ENCODE peak calls at places on chromosomes 13 and 19, in five cellular contexts. Q is sigmoid colon, V is stomach, W is ovary, R is A549. S is an unnamed sample.
A peak's percentile ranks its signal among the peaks of the same experiment; 100 is the strongest.

GRCh38 chr19:38932425-38933179 is 1.9 kb downstream of the MRPS12 start:
- DNase-seq in Q (no peak), R (peak; percentile 89), V (no peak), W (no peak), S (no peak)

GRCh38 chr13:88565566-88565965 is 894.4 kb downstream of the SLITRK5 start:
- DNase-seq in V (no peak), W (no peak), R (no peak), Q (no peak), S (no peak)

GRCh38 chr13:44271031-44271433 is 102.6 kb upstream of the SERP2 start:
- DNase-seq in Q (peak; percentile 84), V (no peak), W (no peak), R (no peak), S (no peak)

GRCh38 chr13:39263033-39263432 is 224.8 kb downstream of the NHLRC3 start:
- DNase-seq in Q (no peak), V (peak; percentile 27), R (peak; percentile 28), W (peak; percentile 23), S (peak; percentile 75)

GRCh38 chr19:50843701-50844221 is 10.4 kb upstream of the KLK15 start:
- DNase-seq in R (no peak), Q (peak; percentile 37), W (no peak), V (no peak), S (no peak)

GRCh38 chr19:6834433-6834832 is 52.9 kb upstream of the ADGRE1 start:
- DNase-seq in V (no peak), R (no peak), Q (no peak), W (no peak), S (no peak)

GRCh38 chr13:112732679-112733078 is 42.8 kb downstream of the ATP11A start:
- DNase-seq in Q (no peak), V (no peak), R (no peak), W (no peak), S (no peak)

GRCh38 chr13:109673477-109673876 is 112.9 kb downstream of the IRS2 start:
- DNase-seq in R (no peak), W (no peak), Q (no peak), V (no peak), S (no peak)

GRCh38 chr13:50529154-50529882 is 314.2 kb downstream of the DLEU7 start:
- DNase-seq in V (peak; percentile 87), Q (peak; percentile 89), W (peak; percentile 83), R (no peak), S (peak; percentile 65)

GRCh38 chr19:13718733-13719132 is 45.6 kb upstream of the MRI1 start:
- DNase-seq in R (peak; percentile 21), W (no peak), V (no peak), Q (no peak), S (no peak)

GRCh38 chr13:31881495-31881882 is 142.2 kb downstream of the RXFP2 start:
- DNase-seq in W (no peak), Q (no peak), R (no peak), V (no peak), S (no peak)

GRCh38 chr19:40831502-40832430 is 18.5 kb downstream of the CYP2A6 start:
- DNase-seq in W (no peak), Q (peak; percentile 64), R (peak; percentile 60), V (no peak), S (peak; percentile 52)

GRCh38 chr19:41367848-41368301 is 3.9 kb upstream of the B9D2 start:
- DNase-seq in W (no peak), Q (no peak), V (no peak), R (peak; percentile 71), S (no peak)

GRCh38 chr13:80873589-80873988 is 532.7 kb upstream of the SPRY2 start:
- DNase-seq in R (no peak), Q (no peak), V (no peak), W (no peak), S (no peak)

GRCh38 chr13:43720780-43721397 is 65.9 kb downstream of the ENOX1 start:
- DNase-seq in V (no peak), Q (no peak), W (no peak), R (no peak), S (no peak)

GRCh38 chr19:33388817-33389573 is 15.5 kb downstream of the CEBPG start:
- DNase-seq in R (no peak), W (peak; percentile 20), Q (peak; percentile 71), V (no peak), S (no peak)

GRCh38 chr13:83086948-83087347 is 795.3 kb downstream of the SLITRK1 start:
- DNase-seq in V (no peak), W (no peak), R (no peak), Q (no peak), S (no peak)

GRCh38 chr19:1249298-1249989 is 1.1 kb downstream of the MIDN start:
- DNase-seq in R (no peak), V (peak; percentile 98), W (peak; percentile 92), Q (peak; percentile 98), S (peak; percentile 92)

GRCh38 chr13:111115051-111115840 is at the start of gene ARHGEF7:
- DNase-seq in W (peak; percentile 48), Q (no peak), R (no peak), V (no peak), S (no peak)

GRCh38 chr13:89740994-89741678 is 1606.4 kb upstream of the MIR17HG start:
- DNase-seq in Q (no peak), V (no peak), R (no peak), W (peak; percentile 9), S (no peak)

GRCh38 chr13:24165746-24166145 is 5.2 kb downstream of the SPATA13 start:
- DNase-seq in V (no peak), R (no peak), Q (no peak), W (no peak), S (no peak)

GRCh38 chr13:92355213-92355612 is 871.4 kb upstream of the GPC6 start:
- DNase-seq in V (no peak), Q (no peak), W (no peak), R (no peak), S (peak; percentile 15)

GRCh38 chr19:44972802-44973201 is 17.6 kb downstream of the CLPTM1 start:
- DNase-seq in R (no peak), Q (no peak), W (no peak), V (no peak), S (no peak)

GRCh38 chr13:110712081-110712848 is 1.2 kb upstream of the ING1 start:
- DNase-seq in R (peak; percentile 61), W (peak; percentile 88), V (peak; percentile 89), Q (peak; percentile 93), S (peak; percentile 79)

GRCh38 chr13:32938907-32939306 is 77.3 kb upstream of the KL start:
- DNase-seq in R (no peak), Q (no peak), W (no peak), V (no peak), S (no peak)

GRCh38 chr19:4032436-4032835 is 24.9 kb downstream of the PIAS4 start:
- DNase-seq in V (no peak), Q (no peak), R (no peak), W (no peak), S (no peak)

GRCh38 chr13:31722684-31723083 is 16.6 kb upstream of the RXFP2 start:
- DNase-seq in V (no peak), W (no peak), R (no peak), Q (no peak), S (no peak)

GRCh38 chr13:73908809-73909208 is 225.4 kb downstream of the KLF12 start:
- DNase-seq in V (no peak), R (no peak), Q (no peak), W (no peak), S (no peak)

GRCh38 chr19:12825259-12826131 is 8.9 kb downstream of the RTBDN start:
- DNase-seq in Q (no peak), V (peak; percentile 30), R (no peak), W (no peak), S (no peak)

GRCh38 chr13:28531956-28532225 is 37.0 kb upstream of the FLT1 start:
- DNase-seq in R (no peak), Q (no peak), W (no peak), V (no peak), S (no peak)

GRCh38 chr19:55440411-55441105 is 2.5 kb downstream of the SHISA7 start:
- DNase-seq in Q (no peak), V (no peak), R (no peak), W (no peak), S (no peak)

GRCh38 chr19:2038284-2039081 is 12.6 kb downstream of the MKNK2 start:
- DNase-seq in Q (peak; percentile 71), V (no peak), R (no peak), W (peak; percentile 60), S (no peak)

GRCh38 chr13:43206858-43207257 is 183.5 kb downstream of the DNAJC15 start:
- DNase-seq in R (no peak), V (no peak), Q (no peak), W (no peak), S (no peak)

GRCh38 chr13:42239644-42240043 is 32.3 kb upstream of the AKAP11 start:
- DNase-seq in R (no peak), Q (no peak), V (no peak), W (no peak), S (no peak)

GRCh38 chr13:110468986-110469495 is 92.5 kb downstream of the RAB20 start:
- DNase-seq in W (no peak), R (no peak), Q (no peak), V (no peak), S (no peak)

DNA sequence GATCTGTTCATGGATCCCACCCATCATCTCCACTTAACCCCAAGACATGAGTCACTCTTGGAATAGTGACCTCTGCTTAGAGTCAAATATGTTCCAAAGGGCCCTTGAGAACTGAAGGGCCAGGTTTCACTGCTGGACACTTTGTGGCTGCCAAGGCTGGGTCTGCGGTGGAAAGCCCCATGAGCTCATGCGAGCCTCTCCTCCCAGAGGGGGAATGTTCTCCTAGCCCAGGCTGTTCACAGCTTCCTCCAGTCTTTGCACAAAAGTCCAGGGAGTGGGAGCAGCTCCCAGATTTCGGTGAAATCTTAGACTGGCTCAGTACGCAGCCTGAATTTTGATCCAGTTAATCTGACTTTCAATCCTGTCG is 732 bp upstream of the DCLK1 start:
- DNase-seq in Q (peak; percentile 85), W (peak; percentile 31), R (no peak), V (no peak), S (peak; percentile 56)
- H3K4me3 ChIP-seq in Q (peak overlapping the region; percentile 62), W (no peak overlapping the region), R (no peak overlapping the region), V (peak overlapping the region; percentile 53), S (peak overlapping the region; percentile 46)

GRCh38 chr13:29922281-29922821 is 71.9 kb upstream of the UBL3 start:
- DNase-seq in R (no peak), V (no peak), W (no peak), Q (no peak), S (no peak)
- H3K27ac ChIP-seq in R (peak overlapping the region; percentile 94), V (peak overlapping the region; percentile 93), W (no peak overlapping the region), Q (peak overlapping the region; percentile 88), S (peak overlapping the region; percentile 81)

GRCh38 chr19:10452726-10453620 is 32.6 kb downstream of the PDE4A start:
- DNase-seq in Q (no peak), R (no peak), V (no peak), W (no peak), S (no peak)
- TF ChIP-seq EP300 in Q (no peak), R (no peak), V (no peak), W (no peak), S (no peak)

GRCh38 chr19:35783469-35784400 is 8.4 kb downstream of the ARHGAP33 start:
- DNase-seq in R (no peak), Q (no peak), V (no peak), W (peak; percentile 23), S (no peak)
- H3K4me3 ChIP-seq in R (no peak overlapping the region), Q (no peak overlapping the region), V (no peak overlapping the region), W (no peak overlapping the region), S (no peak overlapping the region)

DNA sequence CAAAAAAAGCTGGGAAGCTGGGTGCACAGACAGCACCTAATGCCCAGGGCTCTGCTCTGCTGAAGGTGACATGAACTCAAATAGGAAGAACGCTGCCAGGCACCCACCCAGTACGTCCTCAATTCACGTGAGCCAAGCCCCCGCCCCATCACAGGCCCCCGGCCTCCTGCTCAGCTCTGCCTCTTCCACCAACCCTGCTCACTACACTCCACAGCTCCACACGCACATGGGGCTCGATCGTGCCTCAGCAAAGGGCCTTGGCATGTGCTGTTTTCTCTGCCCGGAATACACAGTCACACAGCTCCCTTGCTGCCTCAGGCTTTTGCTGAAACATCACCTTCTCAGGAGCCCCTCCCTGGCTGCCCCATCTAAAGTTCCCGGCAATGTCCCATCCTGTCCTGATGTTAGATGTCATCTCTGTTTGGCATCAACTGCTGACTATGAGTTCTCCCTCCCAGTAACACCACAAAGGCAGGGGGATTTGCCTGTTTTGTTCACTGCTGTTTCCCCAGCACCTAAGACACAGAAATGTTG is 2.3 kb downstream of the ATP13A1 start:
- DNase-seq in Q (peak; percentile 40), R (no peak), V (no peak), W (no peak), S (no peak)
- H3K27ac ChIP-seq in Q (no peak overlapping the region), R (no peak overlapping the region), V (no peak overlapping the region), W (no peak overlapping the region), S (no peak overlapping the region)